ENCODE peak calls at places on chromosomes 2 and 18, in nine cellular contexts. One of them, this sample, is unnamed.

GRCh38 chr2:225076125-225076524 is 33.9 kb upstream of the DOCK10 start:
- DNase-seq in neural progenitor cell: no peak
- DNase-seq in NCI-H460: no peak
- DNase-seq in kidney glomerular epithelial cell: no peak
- DNase-seq in Ammon's horn: no peak
- DNase-seq in EL: no peak
- DNase-seq in GM04504: peak
- DNase-seq in GDM1: no peak
- DNase-seq in COLO829: no peak
- DNase-seq in this sample: no peak

GRCh38 chr2:48442610-48443360 is 87.2 kb upstream of the STON1 start:
- DNase-seq in neural progenitor cell: no peak
- DNase-seq in NCI-H460: no peak
- DNase-seq in kidney glomerular epithelial cell: no peak
- DNase-seq in Ammon's horn: no peak
- DNase-seq in EL: no peak
- DNase-seq in GM04504: no peak
- DNase-seq in GDM1: no peak
- DNase-seq in COLO829: no peak
- DNase-seq in this sample: no peak

GRCh38 chr2:110790907-110791306 is 58.5 kb downstream of the ACOXL start:
- DNase-seq in neural progenitor cell: no peak
- DNase-seq in NCI-H460: no peak
- DNase-seq in kidney glomerular epithelial cell: no peak
- DNase-seq in Ammon's horn: no peak
- DNase-seq in EL: no peak
- DNase-seq in GM04504: no peak
- DNase-seq in GDM1: no peak
- DNase-seq in COLO829: no peak
- DNase-seq in this sample: no peak

GRCh38 chr2:125516496-125517109 is 1139.4 kb upstream of the GYPC start:
- DNase-seq in neural progenitor cell: peak
- DNase-seq in NCI-H460: peak
- DNase-seq in kidney glomerular epithelial cell: peak
- DNase-seq in Ammon's horn: no peak
- DNase-seq in EL: no peak
- DNase-seq in GM04504: no peak
- DNase-seq in GDM1: peak
- DNase-seq in COLO829: peak
- DNase-seq in this sample: no peak

GRCh38 chr2:17752892-17753802 is 463 bp downstream of the SMC6 start:
- DNase-seq in neural progenitor cell: peak
- DNase-seq in NCI-H460: peak
- DNase-seq in kidney glomerular epithelial cell: peak
- DNase-seq in Ammon's horn: peak
- DNase-seq in EL: peak
- DNase-seq in GM04504: no peak
- DNase-seq in GDM1: peak
- DNase-seq in COLO829: no peak
- DNase-seq in this sample: no peak

GRCh38 chr2:178404380-178404767 is 46.6 kb downstream of the PRKRA start:
- DNase-seq in neural progenitor cell: no peak
- DNase-seq in NCI-H460: no peak
- DNase-seq in kidney glomerular epithelial cell: no peak
- DNase-seq in Ammon's horn: no peak
- DNase-seq in EL: peak
- DNase-seq in GM04504: peak
- DNase-seq in GDM1: no peak
- DNase-seq in COLO829: no peak
- DNase-seq in this sample: no peak

GRCh38 chr18:48951448-48952286 is 902 bp upstream of the SMAD7 start:
- DNase-seq in neural progenitor cell: peak
- DNase-seq in NCI-H460: peak
- DNase-seq in kidney glomerular epithelial cell: peak
- DNase-seq in Ammon's horn: peak
- DNase-seq in EL: peak
- DNase-seq in GM04504: peak
- DNase-seq in GDM1: peak
- DNase-seq in COLO829: no peak
- DNase-seq in this sample: peak

GRCh38 chr2:112332123-112332696 is 56.8 kb downstream of the ZC3H6 start:
- DNase-seq in neural progenitor cell: no peak
- DNase-seq in NCI-H460: no peak
- DNase-seq in kidney glomerular epithelial cell: no peak
- DNase-seq in Ammon's horn: no peak
- DNase-seq in EL: no peak
- DNase-seq in GM04504: no peak
- DNase-seq in GDM1: no peak
- DNase-seq in COLO829: no peak
- DNase-seq in this sample: no peak

GRCh38 chr18:9731380-9731779 is 23.3 kb downstream of the RAB31 start:
- DNase-seq in neural progenitor cell: no peak
- DNase-seq in NCI-H460: no peak
- DNase-seq in kidney glomerular epithelial cell: peak
- DNase-seq in Ammon's horn: no peak
- DNase-seq in EL: peak
- DNase-seq in GM04504: no peak
- DNase-seq in GDM1: no peak
- DNase-seq in COLO829: no peak
- DNase-seq in this sample: no peak

GRCh38 chr2:217784996-217785543 is 217.7 kb downstream of the TNS1 start:
- DNase-seq in neural progenitor cell: no peak
- DNase-seq in NCI-H460: no peak
- DNase-seq in kidney glomerular epithelial cell: no peak
- DNase-seq in Ammon's horn: no peak
- DNase-seq in EL: no peak
- DNase-seq in GM04504: no peak
- DNase-seq in GDM1: no peak
- DNase-seq in COLO829: no peak
- DNase-seq in this sample: no peak

GRCh38 chr18:11454021-11454420 is 155.4 kb upstream of the SLC35G4 start:
- DNase-seq in neural progenitor cell: no peak
- DNase-seq in NCI-H460: no peak
- DNase-seq in kidney glomerular epithelial cell: no peak
- DNase-seq in Ammon's horn: no peak
- DNase-seq in EL: no peak
- DNase-seq in GM04504: no peak
- DNase-seq in GDM1: no peak
- DNase-seq in COLO829: no peak
- DNase-seq in this sample: no peak

GRCh38 chr18:23903971-23904370 is 110.6 kb upstream of the TTC39C start:
- DNase-seq in neural progenitor cell: no peak
- DNase-seq in NCI-H460: no peak
- DNase-seq in kidney glomerular epithelial cell: no peak
- DNase-seq in Ammon's horn: no peak
- DNase-seq in EL: no peak
- DNase-seq in GM04504: no peak
- DNase-seq in GDM1: no peak
- DNase-seq in COLO829: no peak
- DNase-seq in this sample: no peak

GRCh38 chr2:23549821-23550535 is 165.0 kb downstream of the KLHL29 start:
- DNase-seq in neural progenitor cell: no peak
- DNase-seq in NCI-H460: no peak
- DNase-seq in kidney glomerular epithelial cell: no peak
- DNase-seq in Ammon's horn: no peak
- DNase-seq in EL: no peak
- DNase-seq in GM04504: no peak
- DNase-seq in GDM1: no peak
- DNase-seq in COLO829: peak
- DNase-seq in this sample: no peak

GRCh38 chr2:84527137-84528129 is 11.1 kb downstream of the DNAH6 start:
- DNase-seq in neural progenitor cell: no peak
- DNase-seq in NCI-H460: no peak
- DNase-seq in kidney glomerular epithelial cell: no peak
- DNase-seq in Ammon's horn: peak
- DNase-seq in EL: no peak
- DNase-seq in GM04504: no peak
- DNase-seq in GDM1: no peak
- DNase-seq in COLO829: no peak
- DNase-seq in this sample: no peak

GRCh38 chr2:178205853-178206516 is 11.7 kb downstream of the OSBPL6 start:
- DNase-seq in neural progenitor cell: no peak
- DNase-seq in NCI-H460: no peak
- DNase-seq in kidney glomerular epithelial cell: peak
- DNase-seq in Ammon's horn: no peak
- DNase-seq in EL: peak
- DNase-seq in GM04504: peak
- DNase-seq in GDM1: no peak
- DNase-seq in COLO829: no peak
- DNase-seq in this sample: no peak

GRCh38 chr18:65942854-65943253 is 192.0 kb downstream of the CDH7 start:
- DNase-seq in neural progenitor cell: no peak
- DNase-seq in NCI-H460: no peak
- DNase-seq in kidney glomerular epithelial cell: no peak
- DNase-seq in Ammon's horn: no peak
- DNase-seq in EL: no peak
- DNase-seq in GM04504: no peak
- DNase-seq in GDM1: no peak
- DNase-seq in COLO829: no peak
- DNase-seq in this sample: no peak

GRCh38 chr2:43605079-43605655 is 9.3 kb upstream of the THADA start:
- DNase-seq in neural progenitor cell: peak
- DNase-seq in NCI-H460: peak
- DNase-seq in kidney glomerular epithelial cell: peak
- DNase-seq in Ammon's horn: peak
- DNase-seq in EL: peak
- DNase-seq in GM04504: no peak
- DNase-seq in GDM1: peak
- DNase-seq in COLO829: peak
- DNase-seq in this sample: no peak

GRCh38 chr2:54557601-54558187 is 101.6 kb downstream of the SPTBN1 start:
- DNase-seq in neural progenitor cell: peak
- DNase-seq in NCI-H460: peak
- DNase-seq in kidney glomerular epithelial cell: peak
- DNase-seq in Ammon's horn: peak
- DNase-seq in EL: peak
- DNase-seq in GM04504: no peak
- DNase-seq in GDM1: peak
- DNase-seq in COLO829: no peak
- DNase-seq in this sample: no peak

GRCh38 chr2:88190808-88191721 is 20.9 kb downstream of the THNSL2 start:
- DNase-seq in neural progenitor cell: peak
- DNase-seq in NCI-H460: peak
- DNase-seq in kidney glomerular epithelial cell: peak
- DNase-seq in Ammon's horn: peak
- DNase-seq in EL: peak
- DNase-seq in GM04504: no peak
- DNase-seq in GDM1: peak
- DNase-seq in COLO829: peak
- DNase-seq in this sample: no peak

GRCh38 chr2:70607121-70607551 is 53.5 kb upstream of the TGFA start:
- DNase-seq in neural progenitor cell: no peak
- DNase-seq in NCI-H460: no peak
- DNase-seq in kidney glomerular epithelial cell: no peak
- DNase-seq in Ammon's horn: peak
- DNase-seq in EL: no peak
- DNase-seq in GM04504: no peak
- DNase-seq in GDM1: no peak
- DNase-seq in COLO829: peak
- DNase-seq in this sample: no peak

GRCh38 chr18:28767781-28768211 is 590.9 kb upstream of the CDH2 start:
- DNase-seq in neural progenitor cell: no peak
- DNase-seq in NCI-H460: no peak
- DNase-seq in kidney glomerular epithelial cell: peak
- DNase-seq in Ammon's horn: no peak
- DNase-seq in EL: peak
- DNase-seq in GM04504: peak
- DNase-seq in GDM1: no peak
- DNase-seq in COLO829: peak
- DNase-seq in this sample: no peak

GRCh38 chr2:239776441-239777033 is 248.6 kb downstream of the NDUFA10 start:
- DNase-seq in neural progenitor cell: no peak
- DNase-seq in NCI-H460: no peak
- DNase-seq in kidney glomerular epithelial cell: no peak
- DNase-seq in Ammon's horn: no peak
- DNase-seq in EL: no peak
- DNase-seq in GM04504: no peak
- DNase-seq in GDM1: no peak
- DNase-seq in COLO829: no peak
- DNase-seq in this sample: no peak

GRCh38 chr2:172295677-172296076 is 131.7 kb upstream of the ITGA6 start:
- DNase-seq in neural progenitor cell: no peak
- DNase-seq in NCI-H460: no peak
- DNase-seq in kidney glomerular epithelial cell: no peak
- DNase-seq in Ammon's horn: no peak
- DNase-seq in EL: no peak
- DNase-seq in GM04504: no peak
- DNase-seq in GDM1: no peak
- DNase-seq in COLO829: no peak
- DNase-seq in this sample: no peak

GRCh38 chr2:18369750-18370149 is 190.7 kb downstream of the RDH14 start:
- DNase-seq in neural progenitor cell: no peak
- DNase-seq in NCI-H460: no peak
- DNase-seq in kidney glomerular epithelial cell: no peak
- DNase-seq in Ammon's horn: no peak
- DNase-seq in EL: peak
- DNase-seq in GM04504: no peak
- DNase-seq in GDM1: no peak
- DNase-seq in COLO829: no peak
- DNase-seq in this sample: no peak

GRCh38 chr2:178163911-178164310 is 30.4 kb upstream of the OSBPL6 start:
- DNase-seq in neural progenitor cell: no peak
- DNase-seq in NCI-H460: no peak
- DNase-seq in kidney glomerular epithelial cell: no peak
- DNase-seq in Ammon's horn: no peak
- DNase-seq in EL: no peak
- DNase-seq in GM04504: no peak
- DNase-seq in GDM1: no peak
- DNase-seq in COLO829: no peak
- DNase-seq in this sample: no peak

GRCh38 chr18:58596265-58596681 is 32.6 kb downstream of the ALPK2 start:
- DNase-seq in neural progenitor cell: no peak
- DNase-seq in NCI-H460: no peak
- DNase-seq in kidney glomerular epithelial cell: no peak
- DNase-seq in Ammon's horn: no peak
- DNase-seq in EL: no peak
- DNase-seq in GM04504: no peak
- DNase-seq in GDM1: no peak
- DNase-seq in COLO829: no peak
- DNase-seq in this sample: no peak

GRCh38 chr2:50953021-50953420 is 78.9 kb downstream of the NRXN1 start:
- DNase-seq in neural progenitor cell: no peak
- DNase-seq in NCI-H460: peak
- DNase-seq in kidney glomerular epithelial cell: peak
- DNase-seq in Ammon's horn: no peak
- DNase-seq in EL: no peak
- DNase-seq in GM04504: no peak
- DNase-seq in GDM1: no peak
- DNase-seq in COLO829: peak
- DNase-seq in this sample: no peak

GRCh38 chr18:63617049-63617995 is 26.7 kb downstream of the SERPINB4 start:
- DNase-seq in neural progenitor cell: no peak
- DNase-seq in NCI-H460: no peak
- DNase-seq in kidney glomerular epithelial cell: no peak
- DNase-seq in Ammon's horn: no peak
- DNase-seq in EL: no peak
- DNase-seq in GM04504: no peak
- DNase-seq in GDM1: no peak
- DNase-seq in COLO829: no peak
- DNase-seq in this sample: no peak

GRCh38 chr2:127096718-127097470 is 10.1 kb downstream of the BIN1 start:
- DNase-seq in neural progenitor cell: no peak
- DNase-seq in NCI-H460: no peak
- DNase-seq in kidney glomerular epithelial cell: no peak
- DNase-seq in Ammon's horn: peak
- DNase-seq in EL: no peak
- DNase-seq in GM04504: no peak
- DNase-seq in GDM1: no peak
- DNase-seq in COLO829: no peak
- DNase-seq in this sample: no peak

GRCh38 chr2:82007051-82007664 is 1702.6 kb upstream of the LRRTM1 start:
- DNase-seq in neural progenitor cell: no peak
- DNase-seq in NCI-H460: no peak
- DNase-seq in kidney glomerular epithelial cell: no peak
- DNase-seq in Ammon's horn: no peak
- DNase-seq in EL: no peak
- DNase-seq in GM04504: no peak
- DNase-seq in GDM1: no peak
- DNase-seq in COLO829: no peak
- DNase-seq in this sample: no peak

GRCh38 chr2:3399829-3400228 is 20.3 kb downstream of the TRAPPC12 start:
- DNase-seq in neural progenitor cell: peak
- DNase-seq in NCI-H460: no peak
- DNase-seq in kidney glomerular epithelial cell: no peak
- DNase-seq in Ammon's horn: peak
- DNase-seq in EL: no peak
- DNase-seq in GM04504: no peak
- DNase-seq in GDM1: no peak
- DNase-seq in COLO829: no peak
- DNase-seq in this sample: no peak

This sample was measured in SIG-M5.